ENCODE peak calls at places on chromosomes 1 and 21, in four cellular contexts. Q is omental fat pad, I is upper lobe of right lung, X is fibroblast of the aortic adventitia. J is an unnamed sample.

GRCh38 chr1:91383461-91383860 is 21.2 kb downstream of the HFM1 start:
- DNase-seq in Q (no peak), I (no peak), X (peak), J (no peak)

GRCh38 chr1:3064901-3065300 is 4.1 kb upstream of the PRDM16 start:
- DNase-seq in Q (no peak), I (peak), X (no peak), J (no peak)

GRCh38 chr1:205976708-205977107 is 26.5 kb downstream of the RAB7B start:
- DNase-seq in Q (peak), I (peak), X (peak), J (no peak)

GRCh38 chr1:205915354-205915990 is 27.8 kb downstream of the SLC26A9 start:
- DNase-seq in Q (no peak), I (no peak), X (no peak), J (no peak)

GRCh38 chr21:16342932-16343331 is 613.1 kb downstream of the USP25 start:
- DNase-seq in Q (no peak), I (no peak), X (no peak), J (no peak)

GRCh38 chr1:199242162-199242561 is 603.3 kb downstream of the PTPRC start:
- DNase-seq in Q (no peak), I (no peak), X (no peak), J (no peak)

GRCh38 chr1:160640359-160641123 is 6.3 kb downstream of the SLAMF1 start:
- DNase-seq in Q (no peak), I (no peak), X (no peak), J (no peak)

GRCh38 chr1:26531651-26532131 is 2.1 kb downstream of the RPS6KA1 start:
- DNase-seq in Q (no peak), I (peak), X (no peak), J (no peak)

GRCh38 chr1:7679873-7680790 is 91.0 kb upstream of the VAMP3 start:
- DNase-seq in Q (no peak), I (peak), X (peak), J (no peak)

GRCh38 chr1:84598418-84598817 is 24.2 kb upstream of the CTBS start:
- DNase-seq in Q (no peak), I (no peak), X (peak), J (no peak)

GRCh38 chr1:199747984-199748383 is 279.5 kb upstream of the NR5A2 start:
- DNase-seq in Q (no peak), I (no peak), X (no peak), J (no peak)

GRCh38 chr1:226660410-226661182 is 78.5 kb downstream of the ITPKB start:
- DNase-seq in Q (no peak), I (no peak), X (no peak), J (no peak)

GRCh38 chr1:116934586-116935207 is 25.0 kb downstream of the PTGFRN start:
- DNase-seq in Q (no peak), I (no peak), X (peak), J (no peak)

GRCh38 chr1:230395932-230396331 is 30.2 kb downstream of the PGBD5 start:
- DNase-seq in Q (no peak), I (no peak), X (no peak), J (no peak)

GRCh38 chr1:9573723-9574122 is 15.0 kb upstream of the TMEM201 start:
- DNase-seq in Q (no peak), I (no peak), X (peak), J (no peak)

GRCh38 chr1:243596441-243597183 is 253.4 kb downstream of the AKT3 start:
- DNase-seq in Q (no peak), I (no peak), X (peak), J (no peak)

GRCh38 chr1:7422081-7422480 is 349.0 kb upstream of the VAMP3 start:
- DNase-seq in Q (peak), I (peak), X (no peak), J (no peak)

GRCh38 chr21:44903054-44903685 is 17.5 kb downstream of the ITGB2 start:
- DNase-seq in Q (no peak), I (no peak), X (no peak), J (no peak)

GRCh38 chr1:185608166-185608565 is 126.0 kb upstream of the HMCN1 start:
- DNase-seq in Q (no peak), I (no peak), X (no peak), J (no peak)

GRCh38 chr1:11569551-11569950 is 84.7 kb downstream of the FBXO2 start:
- DNase-seq in Q (no peak), I (no peak), X (no peak), J (no peak)

GRCh38 chr1:13228343-13228781 is 2.4 kb upstream of the PRAMEF18 start:
- DNase-seq in Q (peak), I (peak), X (no peak), J (no peak)

GRCh38 chr1:243374412-243374811 is 118.6 kb downstream of the SDCCAG8 start:
- DNase-seq in Q (no peak), I (no peak), X (no peak), J (no peak)

GRCh38 chr1:79391896-79392295 is 385.4 kb upstream of the ADGRL4 start:
- DNase-seq in Q (no peak), I (no peak), X (no peak), J (no peak)

GRCh38 chr1:37945743-37946702 is 830 bp downstream of the INPP5B start:
- DNase-seq in Q (peak), I (peak), X (peak), J (peak)

GRCh38 chr1:145901312-145902021 is 8.4 kb downstream of the ITGA10 start:
- DNase-seq in Q (no peak), I (no peak), X (no peak), J (no peak)

GRCh38 chr1:164718821-164719220 is 159.8 kb downstream of the PBX1 start:
- DNase-seq in Q (no peak), I (no peak), X (peak), J (no peak)

GRCh38 chr21:42463861-42464515 is 32.0 kb downstream of the RSPH1 start:
- DNase-seq in Q (no peak), I (no peak), X (peak), J (no peak)

GRCh38 chr1:19511117-19511516 is 25.8 kb upstream of the CAPZB start:
- DNase-seq in Q (no peak), I (no peak), X (no peak), J (no peak)

GRCh38 chr1:70966018-70966638 is 81.5 kb downstream of the PTGER3 start:
- DNase-seq in Q (no peak), I (no peak), X (peak), J (no peak)

GRCh38 chr1:225818229-225818628 is 8.3 kb downstream of the EPHX1 start:
- DNase-seq in Q (no peak), I (no peak), X (no peak), J (no peak)

GRCh38 chr21:42190492-42190875 is 28.5 kb upstream of the ABCG1 start:
- DNase-seq in Q (no peak), I (no peak), X (no peak), J (no peak)

GRCh38 chr1:59878370-59878769 is 48.2 kb downstream of the CYP2J2 start:
- DNase-seq in Q (no peak), I (no peak), X (no peak), J (no peak)
- TF ChIP-seq CTCF in Q (no peak), I (no peak), X (no peak), J (no peak)

DNA sequence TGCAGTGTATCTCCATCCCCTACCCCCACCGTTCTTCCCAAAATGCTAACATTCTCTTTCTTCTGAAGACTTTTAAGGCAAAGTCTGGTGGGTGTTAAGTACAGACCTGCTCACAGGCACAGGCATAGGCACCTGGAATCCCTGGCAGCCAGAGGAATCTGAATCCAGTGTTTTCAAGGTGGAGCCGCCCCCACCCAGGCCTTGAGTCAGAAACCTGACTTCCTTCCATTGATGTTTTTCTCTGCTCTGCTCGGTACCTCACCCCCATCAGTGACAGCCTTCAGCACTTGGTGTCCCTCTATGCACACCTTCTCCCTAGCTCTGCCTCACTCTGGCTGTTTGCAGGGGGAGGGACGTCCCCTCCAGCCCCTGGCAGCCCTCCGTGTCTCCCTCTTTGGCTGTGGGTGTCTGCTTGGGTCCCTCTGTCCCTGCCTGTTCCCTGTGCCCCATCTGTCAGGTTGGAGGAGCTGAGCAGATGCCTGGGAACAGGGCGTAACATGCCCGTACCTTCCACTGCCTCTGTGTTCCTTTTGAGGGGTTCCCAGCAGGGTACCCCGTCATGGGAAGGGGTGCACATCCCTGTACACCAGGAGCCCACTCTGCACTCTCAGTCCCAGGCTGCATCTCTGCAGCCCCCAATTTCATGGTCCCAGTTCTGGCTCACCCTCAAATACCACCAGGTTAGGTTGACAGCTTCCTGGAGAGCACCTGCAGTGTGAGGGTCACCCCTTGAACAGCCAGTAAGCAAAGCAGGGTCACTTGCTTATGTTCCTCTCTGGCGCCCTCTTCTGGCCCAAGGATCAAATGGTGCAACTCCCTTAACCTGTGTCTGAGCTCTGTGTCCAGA is 6.7 kb downstream of the NCDN start:
- DNase-seq in Q (peak), I (peak), X (peak), J (peak)
- TF ChIP-seq CTCF in Q (no peak), I (peak), X (peak), J (peak)

DNA sequence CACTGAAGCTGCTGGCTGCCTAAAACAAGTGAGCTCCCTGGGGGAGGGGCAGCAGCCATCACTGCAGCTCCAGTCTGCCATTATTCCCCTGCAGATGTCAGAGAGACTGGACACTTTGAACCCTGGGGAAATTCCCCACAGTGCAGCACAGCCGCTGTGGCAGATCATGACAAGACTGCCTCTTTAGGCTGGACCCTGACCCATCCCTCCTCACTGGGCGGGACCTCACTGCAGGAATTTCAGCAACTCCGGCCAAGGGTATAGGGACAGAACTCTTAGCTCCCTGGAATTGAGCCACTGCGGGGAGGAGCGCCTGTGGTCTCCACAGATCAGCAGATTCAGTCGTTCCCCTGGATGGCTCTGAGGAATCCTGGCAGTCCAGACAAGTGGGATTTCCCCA is 964.6 kb downstream of the BRINP3 start:
- DNase-seq in Q (no peak), I (no peak), X (no peak), J (no peak)
- TF ChIP-seq CTCF in Q (no peak), I (no peak), X (no peak), J (no peak)

GRCh38 chr1:169133801-169134558 is 27.5 kb downstream of the ATP1B1 start:
- DNase-seq in Q (no peak), I (no peak), X (peak), J (no peak)
- TF ChIP-seq CTCF in Q (no peak), I (peak), X (no peak), J (no peak)

GRCh38 chr1:34918609-34919561 is 10.6 kb downstream of the DLGAP3 start:
- DNase-seq in Q (no peak), I (no peak), X (no peak), J (no peak)
- TF ChIP-seq CTCF in Q (no peak), I (no peak), X (no peak), J (no peak)

DNA sequence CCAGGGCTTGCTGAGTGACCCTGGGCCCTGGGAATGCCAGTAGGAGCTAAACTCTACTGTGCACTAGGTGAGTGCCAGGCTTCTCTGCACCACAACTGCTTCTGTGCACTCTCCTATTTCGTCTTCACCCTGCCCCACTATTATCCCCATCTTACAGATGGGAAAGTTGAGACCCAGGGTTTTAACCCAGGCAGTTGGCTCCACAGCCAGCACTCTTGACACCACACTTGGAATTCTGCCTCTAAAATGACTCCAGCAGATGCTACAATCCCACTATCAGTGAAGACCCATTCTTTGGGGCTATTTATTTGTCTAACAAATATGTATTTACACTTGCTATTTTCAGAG is 56.1 kb downstream of the FOXO6 start:
- DNase-seq in Q (no peak), I (no peak), X (no peak), J (no peak)
- TF ChIP-seq CTCF in Q (no peak), I (no peak), X (no peak), J (no peak)

DNA sequence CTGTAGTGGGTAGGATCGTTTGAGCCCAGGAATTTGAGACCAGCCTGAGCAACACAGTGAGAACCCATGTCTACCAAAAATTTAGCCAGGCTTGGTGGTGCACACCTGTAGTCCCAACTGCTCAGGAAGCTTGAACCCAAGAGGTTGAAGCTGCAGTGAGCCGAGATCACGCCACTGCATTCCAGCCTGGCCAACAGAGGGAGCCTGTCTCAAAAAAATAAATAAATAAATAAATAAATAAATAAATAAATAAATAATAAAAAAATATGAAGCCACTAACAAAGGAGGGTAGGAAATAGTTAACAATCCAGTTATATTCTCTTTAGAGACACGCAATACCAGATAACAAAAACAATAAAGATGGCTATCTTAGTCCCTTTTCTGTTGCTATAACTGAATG is 11.9 kb upstream of the CBR3 start:
- DNase-seq in Q (no peak), I (no peak), X (no peak), J (no peak)
- TF ChIP-seq CTCF in Q (no peak), I (peak), X (peak), J (no peak)

DNA sequence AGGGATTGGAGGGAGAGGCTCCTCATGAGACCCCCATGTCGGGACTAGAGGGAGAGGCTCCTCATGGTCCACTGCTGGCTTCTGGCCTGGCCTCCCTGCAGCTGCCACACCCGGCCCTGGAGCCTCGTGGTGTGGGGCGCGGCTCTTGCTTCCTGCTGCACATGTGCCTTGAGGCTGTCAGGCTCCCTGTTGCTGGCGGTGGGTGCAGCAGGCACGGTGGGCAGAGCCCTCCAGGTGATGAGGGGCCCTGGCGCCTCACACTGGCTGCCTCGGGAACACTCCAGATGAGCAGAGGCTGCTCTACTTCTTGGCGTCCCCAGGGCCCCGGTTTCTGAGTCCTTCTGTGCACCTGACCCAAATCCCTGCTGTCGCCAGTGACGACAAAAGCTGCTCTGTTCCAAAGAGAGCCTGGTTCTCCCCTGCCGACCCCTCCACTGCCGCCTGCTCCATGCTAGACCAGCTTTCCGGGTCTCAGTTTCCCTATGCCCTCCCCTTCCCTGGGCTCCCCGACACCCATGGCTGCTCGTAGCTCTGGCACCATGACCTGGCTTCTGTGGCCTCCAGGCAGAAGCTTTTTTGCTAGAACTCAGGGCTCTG is 9.7 kb upstream of the ATAD3B start:
- DNase-seq in Q (no peak), I (peak), X (no peak), J (no peak)
- TF ChIP-seq CTCF in Q (no peak), I (no peak), X (no peak), J (no peak)

DNA sequence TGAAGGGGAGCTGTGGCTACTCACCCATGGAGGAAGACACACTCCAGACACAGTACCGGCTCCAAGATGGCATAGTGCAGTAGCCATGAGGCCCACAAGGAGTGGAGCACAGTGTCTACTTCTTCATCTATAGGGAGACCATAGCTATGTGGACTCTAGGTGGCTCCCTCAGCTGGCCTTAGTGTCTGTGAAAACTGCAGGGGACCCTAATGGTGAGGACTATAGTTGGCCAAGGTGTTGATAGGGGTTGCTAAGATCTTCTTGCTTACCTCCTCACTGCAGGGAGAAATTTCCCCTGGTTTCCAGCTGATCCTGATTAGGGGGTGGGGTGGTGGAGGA is 58.9 kb downstream of the DIPK1A start:
- DNase-seq in Q (no peak), I (no peak), X (no peak), J (no peak)
- TF ChIP-seq CTCF in Q (no peak), I (no peak), X (no peak), J (no peak)

J was measured in D721Med.